ENCODE peak calls at places on chromosomes 4 and X, in six cellular contexts. M is cardiac fibroblast; I is CD8-positive, alpha-beta T cell; Z is aorta; A is breast epithelium; Y is activated CD8-positive, alpha-beta memory T cell treated with anti-CD3 and anti-CD28 coated beads, Interleukin-2, amount 50 U/mL, for 4 hours. O is an unnamed sample.
A peak's percentile ranks its signal among the peaks of the same experiment; 100 is the strongest.

GRCh38 chrX:12929701-12930100 is 23.3 kb downstream of the TLR8 start:
- DNase-seq in M (peak; percentile 13), I (no peak), Z (no peak), A (no peak), Y (no peak), O (no peak)

GRCh38 chrX:114626323-114626722 is 42.4 kb downstream of the HTR2C start:
- DNase-seq in M (peak; percentile 38), I (no peak), Z (no peak), A (no peak), Y (no peak), O (no peak)

GRCh38 chr4:114281561-114281960 is 302.1 kb upstream of the ARSJ start:
- DNase-seq in M (peak; percentile 87), I (no peak), Z (no peak), A (no peak), Y (no peak), O (no peak)

GRCh38 chrX:18676050-18676449 is 4.1 kb upstream of the RS1 start:
- DNase-seq in M (no peak), I (no peak), Z (no peak), A (no peak), Y (no peak), O (no peak)

GRCh38 chr4:8260656-8261111 is 8.9 kb upstream of the HTRA3 start:
- DNase-seq in M (peak; percentile 76), I (no peak), Z (no peak), A (peak; percentile 33), Y (no peak), O (peak; percentile 78)

GRCh38 chr4:8769645-8770517 is 101.8 kb downstream of the HMX1 start:
- DNase-seq in M (no peak), I (no peak), Z (peak; percentile 23), A (no peak), Y (no peak), O (no peak)

GRCh38 chrX:41665676-41666075 is 23.1 kb upstream of the GPR34 start:
- DNase-seq in M (no peak), I (no peak), Z (no peak), A (no peak), Y (no peak), O (no peak)

GRCh38 chrX:134604701-134605271 is 53.5 kb downstream of the PLAC1 start:
- DNase-seq in M (peak; percentile 39), I (no peak), Z (no peak), A (no peak), Y (no peak), O (peak; percentile 12)

GRCh38 chr4:81850701-81851100 is 379.0 kb upstream of the RASGEF1B start:
- DNase-seq in M (no peak), I (no peak), Z (no peak), A (no peak), Y (no peak), O (no peak)

GRCh38 chr4:35520059-35520458 is 724.3 kb downstream of the ARAP2 start:
- DNase-seq in M (no peak), I (no peak), Z (no peak), A (no peak), Y (no peak), O (no peak)

GRCh38 chrX:17242470-17242869 is 132.5 kb upstream of the NHS start:
- DNase-seq in M (peak; percentile 60), I (peak; percentile 18), Z (no peak), A (peak; percentile 23), Y (no peak), O (peak; percentile 19)

GRCh38 chr4:57499786-57500185 is 389.6 kb upstream of the IGFBP7 start:
- DNase-seq in M (peak; percentile 12), I (no peak), Z (no peak), A (no peak), Y (no peak), O (no peak)

GRCh38 chrX:102964941-102965340 is 27.9 kb downstream of the RAB40AL start:
- DNase-seq in M (no peak), I (no peak), Z (no peak), A (no peak), Y (no peak), O (no peak)